ENCODE peak calls at places on chromosomes 4 and X, in nine cellular contexts. U is tibial nerve, Q is left lung, V is cardiac muscle cell, D is body of pancreas, S is ovary, B is mammary epithelial cell, F is lung, O is fibroblast of lung. H is an unnamed sample.

GRCh38 chrX:15911729-15912550 is 57.3 kb upstream of the AP1S2 start:
- DNase-seq in U (peak; percentile 6), Q (no peak), B (no peak), F (no peak), O (no peak), S (no peak), D (no peak), V (peak; percentile 63), H (no peak)

GRCh38 chrX:105220636-105221035 is at the start of gene TEX13A:
- DNase-seq in V (no peak), B (no peak), U (no peak), O (no peak), F (no peak), Q (no peak), D (no peak), S (no peak), H (no peak)

GRCh38 chr4:115234405-115235093 is 121.1 kb upstream of the NDST4 start:
- DNase-seq in F (no peak), U (peak; percentile 9), O (no peak), S (no peak), V (no peak), Q (no peak), D (no peak), B (peak; percentile 16), H (no peak)

GRCh38 chr4:336099-336892 is 1.3 kb upstream of the ZNF141 start:
- DNase-seq in Q (peak; percentile 32), B (no peak), S (peak; percentile 37), D (peak; percentile 35), O (peak; percentile 18), U (peak; percentile 8), F (no peak), V (peak; percentile 24), H (no peak)

GRCh38 chr4:173522160-173522873 is 7.7 kb downstream of the HAND2 start:
- DNase-seq in U (peak; percentile 73), F (no peak), B (no peak), S (peak; percentile 92), D (peak; percentile 61), O (peak; percentile 90), V (peak; percentile 97), Q (peak; percentile 62), H (peak; percentile 25)

GRCh38 chr4:22842360-22842759 is 149.6 kb downstream of the GBA3 start:
- DNase-seq in U (no peak), O (no peak), F (no peak), Q (no peak), S (no peak), B (no peak), V (no peak), D (no peak), H (no peak)

GRCh38 chr4:154973636-154974035 is 192.6 kb downstream of the RBM46 start:
- DNase-seq in U (no peak), D (no peak), Q (no peak), S (no peak), B (peak; percentile 19), F (no peak), O (no peak), V (no peak), H (no peak)

GRCh38 chr4:76996445-76996844 is 46.9 kb downstream of the SEPTIN11 start:
- DNase-seq in V (no peak), Q (no peak), B (no peak), O (no peak), S (no peak), F (no peak), U (no peak), D (no peak), H (no peak)

GRCh38 chr4:168409089-168409801 is 71.0 kb downstream of the DDX60L start:
- DNase-seq in F (no peak), O (peak; percentile 33), D (no peak), U (no peak), V (peak; percentile 34), B (peak; percentile 35), Q (no peak), S (no peak), H (peak; percentile 52)

GRCh38 chr4:176034498-176034897 is 31.1 kb upstream of the WDR17 start:
- DNase-seq in F (no peak), V (peak; percentile 59), U (no peak), B (peak; percentile 4), Q (no peak), S (no peak), O (peak; percentile 80), D (no peak), H (peak; percentile 23)

GRCh38 chr4:81040175-81040659 is 9.7 kb downstream of the BMP3 start:
- DNase-seq in O (peak; percentile 56), S (no peak), F (no peak), D (no peak), V (peak; percentile 55), B (peak; percentile 16), U (peak; percentile 10), Q (no peak), H (peak; percentile 38)

GRCh38 chr4:69376450-69376849 is 96.2 kb downstream of the UGT2B28 start:
- DNase-seq in Q (no peak), F (no peak), S (no peak), O (no peak), B (no peak), U (no peak), D (no peak), V (no peak), H (no peak)

GRCh38 chr4:173534439-173534838 is 4.4 kb upstream of the HAND2 start:
- DNase-seq in B (no peak), S (no peak), Q (no peak), F (no peak), U (no peak), D (no peak), V (no peak), O (no peak), H (no peak)

GRCh38 chrX:122943918-122944317 is 240.2 kb upstream of the GRIA3 start:
- DNase-seq in O (no peak), S (no peak), V (peak; percentile 0), Q (no peak), B (peak; percentile 81), D (no peak), F (no peak), U (no peak), H (peak; percentile 9)

GRCh38 chr4:154036856-154037255 is 248.0 kb upstream of the SFRP2 start:
- DNase-seq in Q (no peak), S (no peak), D (no peak), V (no peak), U (no peak), F (no peak), O (no peak), B (no peak), H (no peak)

GRCh38 chr4:125315571-125316390 is 1.0 kb downstream of the FAT4 start:
- DNase-seq in S (peak; percentile 42), D (peak; percentile 27), V (peak; percentile 66), U (peak; percentile 14), O (peak; percentile 61), F (peak; percentile 41), B (peak; percentile 51), Q (peak; percentile 52), H (peak; percentile 53)

GRCh38 chr4:86099348-86099747 is 260.5 kb downstream of the MAPK10 start:
- DNase-seq in B (no peak), S (no peak), D (no peak), O (no peak), F (no peak), Q (no peak), V (no peak), U (no peak), H (no peak)

GRCh38 chr4:98262431-98262830 is 1.2 kb downstream of the RAP1GDS1 start:
- DNase-seq in F (no peak), V (peak; percentile 12), O (no peak), D (peak; percentile 22), S (no peak), Q (no peak), B (peak; percentile 11), U (no peak), H (no peak)

GRCh38 chr4:94415448-94415847 is 36.3 kb upstream of the PDLIM5 start:
- DNase-seq in S (no peak), F (no peak), B (no peak), Q (no peak), U (no peak), V (no peak), O (no peak), D (no peak), H (no peak)

GRCh38 chr4:94412019-94413017 is 39.4 kb upstream of the PDLIM5 start:
- DNase-seq in U (no peak), D (no peak), S (peak; percentile 12), Q (no peak), V (peak; percentile 93), F (no peak), O (peak; percentile 63), B (peak; percentile 64), H (peak; percentile 34)

GRCh38 chr4:94414907-94415306 is 36.8 kb upstream of the PDLIM5 start:
- DNase-seq in O (no peak), U (no peak), D (no peak), Q (no peak), S (no peak), B (no peak), V (no peak), F (no peak), H (no peak)

GRCh38 chr4:94411296-94411695 is 40.4 kb upstream of the PDLIM5 start:
- DNase-seq in Q (no peak), B (no peak), S (no peak), V (no peak), U (no peak), F (no peak), D (no peak), O (no peak), H (no peak)

GRCh38 chr4:94413085-94413685 is 38.6 kb upstream of the PDLIM5 start:
- DNase-seq in F (no peak), S (no peak), U (no peak), D (no peak), Q (no peak), O (peak; percentile 33), B (no peak), V (no peak), H (no peak)
- H3K27ac ChIP-seq in F (peak overlapping the region; percentile 84), S (peak overlapping the region; percentile 23), U (peak overlapping the region; percentile 23), D (peak overlapping the region; percentile 35), Q (no peak overlapping the region), O (no peak overlapping the region), B (no peak overlapping the region), V (peak overlapping the region; percentile 72), H (no peak overlapping the region)

GRCh38 chrX:138294951-138295350 is 416.6 kb downstream of the FGF13 start:
- DNase-seq in S (no peak), V (no peak), Q (no peak), F (no peak), D (no peak), B (no peak), O (no peak), U (no peak), H (no peak)

GRCh38 chrX:138298268-138298667 is 413.2 kb downstream of the FGF13 start:
- DNase-seq in S (no peak), Q (no peak), B (no peak), D (no peak), O (no peak), V (no peak), U (no peak), F (no peak), H (no peak)
- TF ChIP-seq CTCF in S (no peak), Q (no peak), B (no peak), D (no peak), O (no peak), V (no peak), U (no peak), F (no peak), H (no peak)

GRCh38 chr4:82586055-82586454 is 24.3 kb upstream of the TMEM150C start:
- DNase-seq in Q (no peak), D (no peak), S (no peak), O (no peak), F (no peak), U (no peak), B (no peak), V (no peak), H (no peak)
- H3K4me1 ChIP-seq in Q (no peaks in the 10 kb centered on the region), D (no peaks in the 10 kb centered on the region), S (no peaks in the 10 kb centered on the region), O (no peaks in the 10 kb centered on the region), F (no peaks in the 10 kb centered on the region), U (no peaks in the 10 kb centered on the region), B (no peaks in the 10 kb centered on the region), V (peaks cover 21% of the 10 kb centered on the region), H (no peaks in the 10 kb centered on the region)

GRCh38 chr4:79209822-79210635 is 115.8 kb downstream of the NAA11 start:
- DNase-seq in B (no peak), D (no peak), S (no peak), V (peak; percentile 67), Q (no peak), F (no peak), O (no peak), U (no peak), H (no peak)
- H3K27ac ChIP-seq in B (no peak overlapping the region), D (no peak overlapping the region), S (no peak overlapping the region), V (no peak overlapping the region), Q (no peak overlapping the region), F (no peak overlapping the region), O (no peak overlapping the region), U (no peak overlapping the region), H (no peak overlapping the region)

H was measured in foreskin keratinocyte.